ENCODE peak calls at places on chromosomes 12 and 14, in six cellular contexts. S is AG09309, U is lower lobe of right lung, H is PC-9, Z is heart left ventricle, K is stomach. O is an unnamed sample.
A peak's percentile ranks its signal among the peaks of the same experiment; 100 is the strongest.

GRCh38 chr12:113253532-113254285 is 32.4 kb downstream of the TPCN1 start:
- DNase-seq in K (no peak), H (no peak), U (no peak), S (no peak), Z (peak; percentile 11), O (no peak)

GRCh38 chr12:66624806-66625205 is 54.1 kb downstream of the GRIP1 start:
- DNase-seq in U (no peak), H (no peak), Z (no peak), S (no peak), K (no peak), O (no peak)

GRCh38 chr12:132025526-132025925 is 75.8 kb downstream of the EP400 start:
- DNase-seq in H (no peak), Z (no peak), K (no peak), U (no peak), S (no peak), O (no peak)

GRCh38 chr12:94954029-94954685 is 49.3 kb downstream of the NDUFA12 start:
- DNase-seq in H (peak; percentile 28), K (no peak), U (no peak), S (peak; percentile 8), Z (no peak), O (peak; percentile 85)

GRCh38 chr12:94100254-94100653 is 48.1 kb upstream of the PLXNC1 start:
- DNase-seq in H (peak; percentile 74), Z (no peak), K (no peak), U (no peak), S (peak; percentile 67), O (no peak)

GRCh38 chr12:58105225-58106119 is 164.1 kb downstream of the ATP23 start:
- DNase-seq in Z (no peak), U (no peak), S (no peak), K (no peak), H (no peak), O (no peak)

GRCh38 chr12:130344529-130344928 is 6.8 kb downstream of the PIWIL1 start:
- DNase-seq in S (no peak), K (no peak), H (no peak), U (no peak), Z (no peak), O (no peak)

GRCh38 chr14:92924247-92924646 is 1.3 kb downstream of the CHGA start:
- DNase-seq in S (no peak), U (no peak), H (no peak), Z (no peak), K (no peak), O (no peak)

GRCh38 chr14:68937790-68938514 is 41.1 kb downstream of the ACTN1 start:
- DNase-seq in H (peak; percentile 89), S (no peak), Z (peak; percentile 65), K (peak; percentile 76), U (no peak), O (peak; percentile 98)

GRCh38 chr14:78848234-78848820 is 678.2 kb downstream of the NRXN3 start:
- DNase-seq in U (no peak), Z (no peak), K (peak; percentile 27), S (no peak), H (peak; percentile 71), O (peak; percentile 18)

GRCh38 chr14:69928111-69928523 is 48.9 kb downstream of the SMOC1 start:
- DNase-seq in U (no peak), H (no peak), S (no peak), Z (no peak), K (no peak), O (peak; percentile 10)

GRCh38 chr14:61695695-61696527 is 598 bp downstream of the HIF1A start:
- DNase-seq in Z (peak; percentile 72), U (peak; percentile 68), K (peak; percentile 53), H (peak; percentile 42), S (no peak), O (peak; percentile 14)

GRCh38 chr14:89371600-89371999 is 45.4 kb downstream of the FOXN3 start:
- DNase-seq in S (no peak), Z (no peak), H (no peak), K (no peak), U (no peak), O (no peak)

GRCh38 chr14:69048456-69048855 is 69.4 kb upstream of the ACTN1 start:
- DNase-seq in H (no peak), S (no peak), Z (peak; percentile 34), K (peak; percentile 72), U (no peak), O (no peak)

GRCh38 chr14:28678887-28679286 is 87.7 kb upstream of the FOXG1 start:
- DNase-seq in S (no peak), K (no peak), Z (no peak), H (no peak), U (no peak), O (peak; percentile 37)

GRCh38 chr12:51395283-51396230 is 4.4 kb upstream of the GALNT6 start:
- DNase-seq in H (no peak), U (no peak), K (no peak), Z (no peak), S (no peak), O (no peak)

GRCh38 chr12:104083769-104084475 is 19.6 kb downstream of the HCFC2 start:
- DNase-seq in K (no peak), H (no peak), S (no peak), Z (no peak), U (no peak), O (no peak)

GRCh38 chr12:56521209-56521589 is 421 bp upstream of the RBMS2 start:
- DNase-seq in K (no peak), Z (no peak), S (no peak), H (no peak), U (peak; percentile 74), O (no peak)
- H3K4me3 ChIP-seq in K (peak overlapping the region; percentile 47), Z (peak overlapping the region; percentile 58), S (peak overlapping the region; percentile 56), H (peak overlapping the region; percentile 80), U (peak overlapping the region; percentile 56), O (peak overlapping the region; percentile 56)

GRCh38 chr14:103333754-103334643 is at the start of gene EIF5:
- DNase-seq in U (peak; percentile 99), S (peak; percentile 93), K (peak; percentile 99), H (peak; percentile 100), Z (peak; percentile 99), O (peak; percentile 93)
- TF ChIP-seq CTCF in U (no peak), S (peak; percentile 19), K (no peak), H (no peak), Z (peak; percentile 7), O (no peak)

GRCh38 chr14:101844219-101844618 is 82.7 kb downstream of the PPP2R5C start:
- DNase-seq in Z (peak; percentile 78), S (no peak), K (no peak), H (no peak), U (no peak), O (no peak)
- H3K4me3 ChIP-seq in Z (no peak overlapping the region), S (no peak overlapping the region), K (no peak overlapping the region), H (no peak overlapping the region), U (no peak overlapping the region), O (no peak overlapping the region)

DNA sequence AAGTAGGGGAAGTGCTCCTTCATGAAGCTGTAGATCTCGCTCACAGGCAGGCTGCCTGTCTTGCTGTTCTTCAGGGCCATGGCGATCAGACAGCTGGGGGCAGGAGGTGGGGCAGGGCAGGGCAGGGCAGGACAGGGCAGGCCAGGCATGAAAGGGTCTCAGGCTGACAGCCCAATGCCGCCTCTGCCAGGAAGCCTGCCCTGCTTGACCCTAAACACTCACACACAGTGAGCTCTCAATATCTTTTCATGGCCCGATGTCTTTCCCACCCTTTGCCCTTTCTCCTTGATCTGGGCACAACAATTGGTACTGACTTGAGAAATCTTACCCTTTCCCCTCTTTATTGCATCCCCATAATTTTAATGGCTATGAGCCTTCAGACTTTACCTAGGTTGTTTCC is 22.4 kb downstream of the FOXN4 start:
- DNase-seq in H (no peak), Z (no peak), S (no peak), K (no peak), U (no peak), O (no peak)
- TF ChIP-seq CTCF in H (no peak), Z (no peak), S (no peak), K (no peak), U (no peak), O (no peak)

DNA sequence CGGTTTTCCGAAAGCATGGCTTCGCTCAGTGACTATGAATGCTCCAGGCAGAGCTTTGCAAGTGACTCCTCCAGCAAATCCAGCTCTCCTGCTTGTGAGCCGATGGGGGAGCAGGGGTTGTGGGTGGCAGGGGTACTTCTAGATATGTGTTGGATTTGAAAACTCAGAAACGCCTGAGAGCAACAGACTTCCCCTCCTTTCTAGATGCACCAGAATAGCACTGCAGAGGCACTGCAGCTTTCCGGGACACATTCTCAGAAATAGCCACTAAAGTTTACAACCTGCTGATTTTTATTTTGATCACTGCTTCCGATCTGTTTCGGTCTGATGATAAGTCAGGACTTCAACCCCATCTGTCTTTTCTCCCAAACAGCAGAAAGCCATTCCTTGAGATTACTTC is 8.6 kb downstream of the TCP11L2 start:
- DNase-seq in U (no peak), S (no peak), K (no peak), H (no peak), Z (no peak), O (no peak)
- H3K4me3 ChIP-seq in U (no peak overlapping the region), S (no peak overlapping the region), K (no peak overlapping the region), H (no peak overlapping the region), Z (no peak overlapping the region), O (no peak overlapping the region)

DNA sequence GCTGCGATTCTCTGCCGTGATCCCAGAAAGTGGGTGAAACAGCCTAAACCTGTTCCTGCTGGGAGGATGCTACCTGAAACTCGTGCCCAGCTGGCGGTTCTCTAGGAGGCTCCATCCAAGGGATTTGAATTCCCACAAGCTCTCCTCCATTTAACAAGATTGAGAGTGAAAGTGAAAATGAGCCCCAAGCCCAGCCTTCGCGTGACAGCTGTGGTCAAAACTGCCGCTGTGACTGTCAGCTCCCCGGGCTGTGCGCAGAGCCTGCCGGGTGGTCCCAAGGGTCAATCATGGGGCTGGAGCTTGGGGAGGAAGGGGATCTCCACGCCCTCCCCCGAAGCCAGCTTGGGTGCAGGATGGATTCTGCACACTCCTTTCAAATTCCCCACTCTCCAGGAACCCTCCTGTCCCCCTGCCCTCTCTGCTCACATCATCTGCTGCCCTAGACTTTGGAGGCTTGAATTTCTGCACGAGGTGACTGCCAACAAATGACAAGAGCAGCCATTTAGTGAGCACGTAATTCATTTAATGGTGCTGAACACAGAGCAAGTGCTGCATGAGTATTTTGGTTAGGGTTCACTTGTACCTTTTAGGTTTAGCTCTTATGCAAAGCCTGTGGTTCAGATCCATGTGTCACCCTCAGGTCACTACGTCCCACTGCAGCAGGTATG is 5.3 kb downstream of the ASB2 start:
- DNase-seq in U (peak; percentile 60), Z (no peak), S (no peak), K (peak; percentile 50), H (no peak), O (no peak)
- TF ChIP-seq CTCF in U (no peak), Z (no peak), S (no peak), K (no peak), H (no peak), O (no peak)

DNA sequence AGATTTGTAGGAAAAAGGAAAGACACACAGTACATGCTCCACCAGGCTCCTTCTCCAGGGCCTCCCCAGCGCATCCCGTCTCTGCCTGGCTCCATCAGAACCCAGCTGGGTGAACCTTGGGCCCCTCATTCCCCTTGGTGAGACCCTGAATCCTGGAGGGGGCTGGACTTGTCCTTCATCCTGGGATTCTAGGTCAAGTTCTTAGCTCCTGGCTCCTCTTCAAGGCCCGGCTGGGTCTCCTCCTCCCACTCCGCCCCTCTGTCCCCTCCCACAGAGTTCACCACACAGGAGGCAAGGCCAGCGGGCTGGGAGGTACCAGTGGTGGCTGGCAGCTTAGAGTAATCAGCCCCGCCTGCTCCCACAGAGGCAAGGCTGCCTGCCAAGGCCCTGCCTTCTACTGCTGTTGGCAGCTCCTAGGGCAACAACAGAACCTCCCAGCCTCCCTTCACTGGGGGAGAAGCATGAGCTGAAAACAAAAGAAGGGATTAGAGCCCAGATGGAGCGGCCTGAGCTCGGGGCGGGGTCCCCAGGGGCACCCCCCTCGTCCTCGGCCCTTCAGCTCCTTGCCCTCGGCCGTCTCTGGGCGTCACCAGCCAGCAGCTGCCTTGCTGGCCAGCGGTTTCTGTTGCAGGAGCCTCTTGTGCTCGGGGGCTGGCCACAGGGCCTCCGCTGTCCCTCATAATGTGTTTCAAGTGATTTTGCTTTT is 49.4 kb downstream of the PSMA6 start:
- DNase-seq in K (peak; percentile 99), S (peak; percentile 63), H (peak; percentile 91), U (peak; percentile 98), Z (peak; percentile 98), O (peak; percentile 99)
- H3K4me3 ChIP-seq in K (peak overlapping the region; percentile 17), S (no peak overlapping the region), H (no peak overlapping the region), U (peak overlapping the region; percentile 38), Z (peak overlapping the region; percentile 31), O (no peak overlapping the region)